ENCODE peak calls at places on chromosomes 6 and 20, in seven cellular contexts. M is right cardiac atrium; J is tibial artery; O is CD8-positive, alpha-beta memory T cell; H is aorta; R is colonic mucosa; Z is mesenchymal stem cell. K is an unnamed sample.

GRCh38 chr6:155883741-155884140 is 428.1 kb upstream of the NOX3 start:
- DNase-seq in Z (peak; percentile 84), O (no peak), H (no peak), R (no peak), M (no peak), J (no peak), K (no peak)

GRCh38 chr20:39225536-39225935 is 263.4 kb downstream of the DHX35 start:
- DNase-seq in Z (no peak), H (no peak), O (no peak), J (no peak), M (no peak), R (no peak), K (no peak)

GRCh38 chr20:43939762-43940121 is 25.1 kb downstream of the TOX2 start:
- DNase-seq in Z (no peak), O (no peak), M (no peak), R (no peak), J (no peak), H (peak; percentile 24), K (no peak)

GRCh38 chr6:166361080-166361429 is 18.7 kb upstream of the SFT2D1 start:
- DNase-seq in M (peak; percentile 75), O (no peak), J (no peak), H (no peak), R (no peak), Z (peak; percentile 42), K (no peak)

GRCh38 chr6:13767121-13767794 is 47.1 kb downstream of the MCUR1 start:
- DNase-seq in J (peak; percentile 66), R (peak; percentile 42), M (peak; percentile 71), Z (peak; percentile 54), H (peak; percentile 80), O (peak; percentile 25), K (peak; percentile 16)

GRCh38 chr6:28981391-28981832 is 23.7 kb downstream of the ZNF311 start:
- DNase-seq in O (peak; percentile 65), M (peak; percentile 80), Z (peak; percentile 82), R (peak; percentile 79), J (no peak), H (peak; percentile 86), K (peak; percentile 88)

GRCh38 chr20:5612476-5613291 is 137.5 kb upstream of the SHLD1 start:
- DNase-seq in H (no peak), J (no peak), O (no peak), R (no peak), Z (peak; percentile 46), M (no peak), K (no peak)

GRCh38 chr6:51913265-51913664 is 174.1 kb downstream of the PKHD1 start:
- DNase-seq in J (no peak), H (no peak), M (no peak), O (no peak), Z (no peak), R (no peak), K (no peak)

GRCh38 chr20:60687213-60687612 is 564.8 kb upstream of the CDH4 start:
- DNase-seq in H (no peak), J (no peak), Z (no peak), R (no peak), O (no peak), M (no peak), K (no peak)

GRCh38 chr6:38248500-38249234 is 391.1 kb downstream of the BTBD9 start:
- DNase-seq in R (no peak), M (no peak), J (no peak), H (no peak), Z (no peak), O (no peak), K (no peak)

GRCh38 chr20:9035129-9035528 is 33.8 kb upstream of the PLCB4 start:
- DNase-seq in R (no peak), M (no peak), O (no peak), Z (peak; percentile 88), J (peak; percentile 41), H (no peak), K (no peak)

GRCh38 chr6:53104916-53105315 is 39.7 kb downstream of the FBXO9 start:
- DNase-seq in Z (no peak), H (no peak), O (no peak), M (no peak), R (no peak), J (no peak), K (no peak)

GRCh38 chr6:56766806-56767178 is 124.1 kb upstream of the DST start:
- DNase-seq in M (no peak), R (no peak), J (no peak), H (no peak), Z (peak; percentile 74), O (no peak), K (no peak)

GRCh38 chr6:16180696-16181428 is 52.0 kb downstream of the MYLIP start:
- DNase-seq in M (no peak), J (no peak), H (no peak), Z (no peak), R (no peak), O (no peak), K (no peak)

DNA sequence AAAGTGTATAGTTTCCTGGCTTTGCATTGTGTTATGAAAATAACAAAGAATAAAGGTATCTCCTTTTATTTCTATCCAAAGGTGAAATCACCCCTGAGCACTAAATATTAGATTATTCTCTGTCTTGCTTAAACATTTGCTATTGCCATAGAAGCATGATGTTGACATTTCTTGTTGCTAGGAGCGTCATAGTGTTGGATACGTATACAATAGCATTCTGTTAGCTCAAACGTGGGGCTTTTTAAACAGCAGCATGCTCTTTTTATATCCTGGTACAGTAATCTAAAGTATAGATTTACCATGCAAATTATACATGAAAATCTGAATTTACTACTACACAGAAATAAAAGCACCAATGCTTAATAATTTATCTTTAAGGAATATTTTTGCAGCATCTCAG is 9.7 kb upstream of the HSF2 start:
- DNase-seq in M (no peak), R (no peak), H (no peak), O (no peak), Z (peak; percentile 55), J (no peak), K (no peak)
- H3K27me3 ChIP-seq in M (no peaks in the 10 kb centered on the region), R (no peaks in the 10 kb centered on the region), H (no peaks in the 10 kb centered on the region), O (no peaks in the 10 kb centered on the region), Z (no peaks in the 10 kb centered on the region), J (no peaks in the 10 kb centered on the region), K (no peaks in the 10 kb centered on the region)

DNA sequence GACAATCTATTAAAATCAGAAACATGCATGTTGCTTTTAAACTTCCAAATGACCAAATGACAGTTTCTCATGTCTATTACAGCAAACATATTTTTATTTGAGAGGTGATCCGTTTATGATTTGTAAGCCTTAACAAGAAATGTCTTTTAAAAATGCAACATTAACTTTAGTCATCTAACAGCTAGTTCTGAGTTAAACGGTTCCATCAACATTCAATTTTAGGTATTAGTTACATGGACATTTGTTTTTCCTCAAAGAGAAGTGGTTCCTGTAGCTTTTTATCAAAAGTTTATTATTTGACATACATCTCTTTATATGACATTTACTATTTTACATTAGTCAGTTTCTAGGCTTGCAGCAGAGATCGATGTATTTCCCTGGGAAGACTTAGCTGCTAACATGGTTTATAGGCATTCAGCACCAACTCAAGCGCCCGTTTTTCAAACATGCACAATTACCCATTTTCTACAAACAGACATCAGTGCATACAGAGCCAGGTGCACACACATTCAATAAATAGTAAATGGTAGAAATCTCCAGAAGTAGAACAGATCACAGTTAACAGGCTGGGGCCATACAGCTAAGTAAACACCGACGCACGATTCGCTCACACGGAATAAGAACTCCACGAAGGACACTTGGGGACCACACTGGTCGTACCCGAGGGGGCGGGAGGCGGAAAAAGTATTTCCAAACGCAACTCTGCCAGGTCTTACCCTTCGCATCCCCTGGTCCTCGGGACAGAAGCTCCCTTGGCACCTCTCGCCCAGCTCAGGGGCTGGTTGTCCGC is 865 bp downstream of the CNR1 start:
- DNase-seq in H (no peak), O (no peak), M (no peak), R (no peak), Z (no peak), J (no peak), K (no peak)
- H3K27me3 ChIP-seq in H (no peaks in the 10 kb centered on the region), O (peaks cover 6% of the 10 kb centered on the region), M (no peaks in the 10 kb centered on the region), R (peaks cover 25% of the 10 kb centered on the region), Z (peaks cover 83% of the 10 kb centered on the region), J (no peaks in the 10 kb centered on the region), K (peaks cover 4% of the 10 kb centered on the region)

DNA sequence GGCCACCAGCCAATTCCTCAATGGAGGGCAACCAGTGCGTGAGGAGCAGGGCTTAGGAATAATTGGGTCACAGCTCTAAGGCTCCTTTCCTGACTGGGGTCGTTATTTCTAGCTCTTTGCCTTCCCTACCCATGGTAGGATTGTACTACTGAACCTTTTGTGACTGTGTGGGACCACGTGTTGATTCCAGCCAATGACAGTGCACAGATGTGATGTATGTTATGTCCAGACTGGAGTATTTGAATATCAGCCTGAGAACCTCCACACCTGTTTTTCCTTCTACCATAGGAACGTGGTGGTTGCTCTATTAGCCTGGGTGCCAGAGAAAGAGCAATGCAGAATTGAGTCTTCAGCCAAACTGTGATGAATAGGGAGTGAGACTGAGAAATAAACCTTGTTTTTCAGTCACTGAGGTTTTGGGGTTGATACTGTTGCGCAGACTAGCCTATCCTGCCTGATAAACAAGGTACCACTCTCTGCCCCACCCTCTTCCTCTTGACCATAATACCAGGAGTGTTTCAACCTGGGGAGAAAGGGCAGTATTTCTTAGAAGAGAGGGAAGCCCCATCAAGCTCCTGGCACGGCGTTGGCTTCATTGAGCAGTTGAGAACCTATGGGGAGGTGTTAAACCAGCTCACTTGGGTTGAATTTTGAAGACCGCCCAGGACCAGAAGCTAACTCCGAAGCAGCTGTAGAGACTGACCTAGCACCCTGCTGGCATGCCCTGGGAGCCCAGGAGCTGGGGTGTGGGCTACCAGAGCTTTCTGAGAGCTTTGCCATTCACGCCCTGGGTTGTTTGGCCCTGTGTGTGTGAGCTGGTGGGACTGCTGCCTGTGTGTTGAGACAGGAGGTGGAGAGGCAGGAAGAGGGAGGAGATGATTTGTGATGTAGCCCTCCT is 105.5 kb upstream of the BACH2 start:
- DNase-seq in M (no peak), R (no peak), O (peak; percentile 11), Z (no peak), J (no peak), H (no peak), K (peak; percentile 23)
- H3K27me3 ChIP-seq in M (no peaks in the 10 kb centered on the region), R (no peaks in the 10 kb centered on the region), O (no peaks in the 10 kb centered on the region), Z (peaks cover 34% of the 10 kb centered on the region), J (no peaks in the 10 kb centered on the region), H (peaks cover 2% of the 10 kb centered on the region), K (no peaks in the 10 kb centered on the region)

GRCh38 chr20:22495789-22496188 is 88.6 kb downstream of the FOXA2 start:
- DNase-seq in R (no peak), O (no peak), J (no peak), H (no peak), M (no peak), Z (no peak), K (no peak)
- H3K27me3 ChIP-seq in R (no peaks in the 10 kb centered on the region), O (no peaks in the 10 kb centered on the region), J (no peaks in the 10 kb centered on the region), H (no peaks in the 10 kb centered on the region), M (no peaks in the 10 kb centered on the region), Z (peaks cover 3% of the 10 kb centered on the region), K (no peaks in the 10 kb centered on the region)

K was measured in naive thymus-derived CD4-positive, alpha-beta T cell.